ENCODE peak calls at places on chromosomes 6 and 20, in nine cellular contexts. H is upper lobe of left lung, I is K562, B is sigmoid colon, F is SK-N-SH, O is GM12878, Z is H1, W is transverse colon, E is HepG2. N is an unnamed sample.

GRCh38 chr6:125962900-125963497 is 6.4 kb downstream of the HINT3 start:
- DNase-seq in W (no peak), H (no peak), B (no peak), I (no peak), E (no peak), O (no peak), Z (no peak), F (no peak), N (no peak)

GRCh38 chr6:1789092-1789491 is 179.4 kb downstream of the FOXC1 start:
- DNase-seq in O (no peak), F (no peak), B (no peak), Z (no peak), E (no peak), I (peak; percentile 78), H (no peak), W (no peak), N (no peak)

GRCh38 chr6:17281100-17281496 is at the start of gene RBM24:
- DNase-seq in E (peak; percentile 66), O (no peak), W (peak; percentile 82), F (peak; percentile 78), B (peak; percentile 88), Z (no peak), H (peak; percentile 39), I (no peak), N (peak; percentile 61)

GRCh38 chr6:138017156-138017757 is 90.0 kb downstream of the PERP start:
- DNase-seq in E (no peak), W (no peak), O (no peak), I (no peak), F (no peak), H (no peak), Z (no peak), B (no peak), N (no peak)

GRCh38 chr20:7967199-7967844 is 27.1 kb upstream of the HAO1 start:
- DNase-seq in I (no peak), W (no peak), H (no peak), O (no peak), F (no peak), E (no peak), Z (no peak), B (no peak), N (no peak)

GRCh38 chr6:169807219-169807618 is 55.8 kb downstream of the ERMARD start:
- DNase-seq in O (no peak), F (no peak), B (no peak), Z (no peak), W (no peak), I (no peak), E (no peak), H (no peak), N (no peak)

GRCh38 chr20:11924923-11925322 is 7.2 kb downstream of the BTBD3 start:
- DNase-seq in F (no peak), O (no peak), E (no peak), H (no peak), I (no peak), Z (no peak), B (no peak), W (no peak), N (no peak)

GRCh38 chr6:22821664-22822320 is 252.4 kb downstream of the HDGFL1 start:
- DNase-seq in H (no peak), I (no peak), O (no peak), Z (no peak), E (no peak), B (no peak), F (no peak), W (no peak), N (no peak)

GRCh38 chr6:50707652-50708325 is 5.5 kb upstream of the TFAP2D start:
- DNase-seq in F (no peak), B (no peak), I (no peak), W (no peak), E (no peak), O (no peak), H (no peak), Z (no peak), N (no peak)

GRCh38 chr6:106913111-106913510 is 61.4 kb downstream of the CD24 start:
- DNase-seq in H (no peak), B (no peak), F (no peak), Z (no peak), O (no peak), I (no peak), E (no peak), W (peak; percentile 55), N (no peak)

GRCh38 chr6:138087549-138087948 is 19.7 kb downstream of the PERP start:
- DNase-seq in W (no peak), B (no peak), O (no peak), I (no peak), F (no peak), E (peak; percentile 31), H (no peak), Z (no peak), N (no peak)

GRCh38 chr6:90144928-90145520 is 151.6 kb downstream of the BACH2 start:
- DNase-seq in B (no peak), W (no peak), O (no peak), I (no peak), H (no peak), Z (no peak), F (no peak), E (no peak), N (no peak)

GRCh38 chr6:156423829-156424228 is 353.3 kb upstream of the ARID1B start:
- DNase-seq in Z (no peak), E (no peak), W (no peak), H (no peak), I (peak; percentile 17), F (no peak), B (no peak), O (no peak), N (no peak)

GRCh38 chr6:26249959-26250805 is 114.8 kb upstream of the BTN3A2 start:
- DNase-seq in Z (no peak), F (peak; percentile 58), H (peak; percentile 72), I (peak; percentile 56), B (peak; percentile 76), E (peak; percentile 58), W (peak; percentile 84), O (peak; percentile 97), N (peak; percentile 59)

GRCh38 chr6:119524410-119524809 is 174.8 kb upstream of the MAN1A1 start:
- DNase-seq in I (no peak), W (no peak), H (no peak), E (no peak), B (no peak), O (no peak), Z (no peak), F (no peak), N (no peak)

GRCh38 chr6:133187657-133188453 is 53.3 kb upstream of the EYA4 start:
- DNase-seq in H (no peak), O (no peak), Z (no peak), W (no peak), B (no peak), I (no peak), E (no peak), F (no peak), N (no peak)

GRCh38 chr20:9375221-9375681 is 139.1 kb upstream of the LAMP5 start:
- DNase-seq in I (no peak), O (no peak), B (no peak), W (no peak), F (no peak), Z (no peak), E (no peak), H (no peak), N (no peak)

GRCh38 chr6:10531513-10531912 is 10.4 kb downstream of the GCNT2 start:
- DNase-seq in E (no peak), Z (no peak), F (no peak), B (no peak), H (no peak), O (no peak), W (no peak), I (no peak), N (no peak)
- TF ChIP-seq POLR2AphosphoS5 in E (no peak), Z (no peak), F (no peak), B (no peak), H (no peak), O (no peak), W (no peak), I (no peak), N (no peak)

GRCh38 chr6:34285571-34285970 is 36.8 kb upstream of the SMIM29 start:
- DNase-seq in H (no peak), W (no peak), Z (no peak), F (no peak), I (no peak), O (no peak), E (no peak), B (no peak), N (no peak)
- H3K27ac ChIP-seq in H (peak overlapping the region; percentile 39), W (peak overlapping the region; percentile 35), Z (no peak overlapping the region), F (no peak overlapping the region), I (peak overlapping the region; percentile 7), O (no peak overlapping the region), E (no peak overlapping the region), B (peak overlapping the region; percentile 29), N (no peak overlapping the region)

GRCh38 chr20:13852321-13852720 is 67.5 kb downstream of the NDUFAF5 start:
- DNase-seq in E (no peak), B (no peak), H (no peak), Z (no peak), O (no peak), W (no peak), F (no peak), I (no peak), N (no peak)

GRCh38 chr20:13855613-13856012 is 70.8 kb downstream of the NDUFAF5 start:
- DNase-seq in Z (no peak), O (no peak), I (no peak), W (no peak), F (no peak), H (no peak), B (no peak), E (no peak), N (no peak)

GRCh38 chr20:13856356-13856755 is 71.5 kb downstream of the NDUFAF5 start:
- DNase-seq in O (no peak), B (no peak), W (no peak), H (no peak), E (no peak), Z (no peak), F (no peak), I (no peak), N (no peak)

DNA sequence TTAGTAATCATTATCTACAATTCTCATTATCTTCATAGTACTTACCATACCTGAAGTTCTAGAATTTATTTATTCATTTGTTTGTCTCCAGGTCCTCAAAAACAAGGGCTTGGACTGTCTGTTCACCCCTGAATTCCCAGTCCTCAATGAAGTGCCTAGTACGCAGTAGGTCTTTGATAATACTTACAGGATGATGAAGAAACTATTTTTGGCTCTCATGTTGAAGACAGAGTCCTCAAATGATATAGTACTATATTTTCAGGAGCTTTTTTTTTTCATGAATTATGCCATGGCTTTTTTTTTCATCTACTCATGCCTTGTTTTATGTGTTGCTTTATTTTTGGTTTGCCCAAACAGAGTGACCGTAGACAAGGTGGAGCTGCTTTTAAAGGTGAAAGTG is 66.5 kb downstream of the NDUFAF5 start:
- DNase-seq in I (no peak), Z (no peak), E (no peak), F (no peak), W (no peak), B (no peak), O (no peak), H (no peak), N (no peak)
- TF ChIP-seq EP300 in I (no peak), Z (no peak), E (no peak), F (no peak), W (no peak), B (no peak), O (no peak), H (no peak), N (no peak)

DNA sequence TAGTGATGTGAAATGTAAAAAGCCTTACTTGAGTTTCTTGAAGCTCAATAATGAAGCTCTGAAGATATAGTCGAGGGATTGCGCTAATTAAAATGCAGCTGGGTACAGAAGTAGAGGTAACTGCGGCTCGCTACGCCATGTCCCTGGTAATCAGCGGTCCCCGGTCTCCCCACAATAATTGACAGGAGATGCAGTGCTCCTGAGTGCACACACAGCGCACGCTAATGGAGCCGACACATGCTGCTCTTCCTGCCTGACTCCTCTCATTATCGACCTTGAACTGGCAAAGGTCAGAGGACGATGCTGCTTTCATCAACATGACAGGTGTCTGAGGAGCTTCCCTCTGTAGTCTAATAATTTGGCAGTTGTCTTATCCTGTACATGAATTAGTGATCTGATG is 365.9 kb downstream of the RNF144B start:
- DNase-seq in E (no peak), O (no peak), F (no peak), I (no peak), Z (no peak), H (no peak), W (no peak), B (no peak), N (no peak)
- TF ChIP-seq POLR2AphosphoS5 in E (no peak), O (no peak), F (no peak), I (no peak), Z (no peak), H (no peak), W (no peak), B (no peak), N (no peak)

N was measured in stomach.